ENCODE peak calls at places on chromosomes 4 and X, in eight cellular contexts. One of them, this sample, is unnamed.

GRCh38 chr4:184620208-184620867 is 28.9 kb downstream of the CASP3 start:
- DNase-seq in AG09319: no peak
- DNase-seq in myocyte: no peak
- DNase-seq in NCI-H1105: no peak
- DNase-seq in stimulated activated CD4-positive, alpha-beta T cell treated with anti-CD3 and anti-CD28 coated beads, Interleukin-2, amount 100 ng/mL, for 24 hours: no peak
- DNase-seq in iPS-NIHi11: no peak
- DNase-seq in NCI-H2171: no peak
- DNase-seq in NCI-H1694: no peak
- DNase-seq in this sample: no peak

GRCh38 chrX:154458116-154458953 is at the start of gene PLXNA3:
- DNase-seq in stimulated activated CD4-positive, alpha-beta T cell treated with anti-CD3 and anti-CD28 coated beads, Interleukin-2, amount 100 ng/mL, for 24 hours: peak; percentile 68
- DNase-seq in NCI-H1105: peak; percentile 64
- DNase-seq in NCI-H2171: no peak
- DNase-seq in myocyte: peak; percentile 31
- DNase-seq in iPS-NIHi11: peak; percentile 78
- DNase-seq in AG09319: no peak
- DNase-seq in NCI-H1694: no peak
- DNase-seq in this sample: no peak

GRCh38 chrX:47456080-47456479 is 26.9 kb downstream of the ZNF41 start:
- DNase-seq in myocyte: peak; percentile 81
- DNase-seq in AG09319: no peak
- DNase-seq in NCI-H1694: no peak
- DNase-seq in iPS-NIHi11: no peak
- DNase-seq in NCI-H1105: no peak
- DNase-seq in NCI-H2171: no peak
- DNase-seq in stimulated activated CD4-positive, alpha-beta T cell treated with anti-CD3 and anti-CD28 coated beads, Interleukin-2, amount 100 ng/mL, for 24 hours: no peak
- DNase-seq in this sample: no peak

GRCh38 chrX:38117485-38117884 is 103.2 kb downstream of the SRPX start:
- DNase-seq in myocyte: no peak
- DNase-seq in stimulated activated CD4-positive, alpha-beta T cell treated with anti-CD3 and anti-CD28 coated beads, Interleukin-2, amount 100 ng/mL, for 24 hours: no peak
- DNase-seq in AG09319: no peak
- DNase-seq in iPS-NIHi11: no peak
- DNase-seq in NCI-H1105: no peak
- DNase-seq in NCI-H2171: peak; percentile 83
- DNase-seq in NCI-H1694: peak; percentile 95
- DNase-seq in this sample: peak; percentile 28

GRCh38 chr4:8023696-8024033 is 84.0 kb upstream of the AFAP1 start:
- DNase-seq in myocyte: no peak
- DNase-seq in NCI-H1105: no peak
- DNase-seq in stimulated activated CD4-positive, alpha-beta T cell treated with anti-CD3 and anti-CD28 coated beads, Interleukin-2, amount 100 ng/mL, for 24 hours: no peak
- DNase-seq in AG09319: no peak
- DNase-seq in NCI-H1694: no peak
- DNase-seq in iPS-NIHi11: no peak
- DNase-seq in NCI-H2171: no peak
- DNase-seq in this sample: no peak

GRCh38 chrX:29043751-29044150 is 456.5 kb downstream of the IL1RAPL1 start:
- DNase-seq in AG09319: no peak
- DNase-seq in stimulated activated CD4-positive, alpha-beta T cell treated with anti-CD3 and anti-CD28 coated beads, Interleukin-2, amount 100 ng/mL, for 24 hours: no peak
- DNase-seq in myocyte: no peak
- DNase-seq in NCI-H1105: no peak
- DNase-seq in iPS-NIHi11: no peak
- DNase-seq in NCI-H2171: no peak
- DNase-seq in NCI-H1694: no peak
- DNase-seq in this sample: peak; percentile 73

GRCh38 chr4:109011241-109012031 is 248.6 kb upstream of the ETNPPL start:
- DNase-seq in myocyte: peak; percentile 40
- DNase-seq in NCI-H1694: no peak
- DNase-seq in stimulated activated CD4-positive, alpha-beta T cell treated with anti-CD3 and anti-CD28 coated beads, Interleukin-2, amount 100 ng/mL, for 24 hours: no peak
- DNase-seq in AG09319: no peak
- DNase-seq in NCI-H2171: no peak
- DNase-seq in NCI-H1105: no peak
- DNase-seq in iPS-NIHi11: no peak
- DNase-seq in this sample: no peak

GRCh38 chr4:182238355-182238931 is 4.8 kb upstream of the TENM3 start:
- DNase-seq in AG09319: no peak
- DNase-seq in NCI-H1694: no peak
- DNase-seq in NCI-H2171: no peak
- DNase-seq in stimulated activated CD4-positive, alpha-beta T cell treated with anti-CD3 and anti-CD28 coated beads, Interleukin-2, amount 100 ng/mL, for 24 hours: no peak
- DNase-seq in myocyte: peak; percentile 22
- DNase-seq in NCI-H1105: no peak
- DNase-seq in iPS-NIHi11: peak; percentile 24
- DNase-seq in this sample: no peak

GRCh38 chr4:123505457-123506310 is 109.1 kb downstream of the SPRY1 start:
- DNase-seq in NCI-H2171: peak; percentile 10
- DNase-seq in AG09319: no peak
- DNase-seq in myocyte: peak; percentile 48
- DNase-seq in iPS-NIHi11: peak; percentile 85
- DNase-seq in stimulated activated CD4-positive, alpha-beta T cell treated with anti-CD3 and anti-CD28 coated beads, Interleukin-2, amount 100 ng/mL, for 24 hours: peak; percentile 20
- DNase-seq in NCI-H1105: peak; percentile 28
- DNase-seq in NCI-H1694: no peak
- DNase-seq in this sample: peak; percentile 9

GRCh38 chr4:1502976-1503375 is 96.7 kb upstream of the NKX1-1 start:
- DNase-seq in iPS-NIHi11: peak; percentile 12
- DNase-seq in NCI-H1694: no peak
- DNase-seq in NCI-H2171: no peak
- DNase-seq in AG09319: no peak
- DNase-seq in stimulated activated CD4-positive, alpha-beta T cell treated with anti-CD3 and anti-CD28 coated beads, Interleukin-2, amount 100 ng/mL, for 24 hours: no peak
- DNase-seq in NCI-H1105: no peak
- DNase-seq in myocyte: no peak
- DNase-seq in this sample: no peak

GRCh38 chr4:158025131-158025530 is 147.7 kb downstream of the GASK1B start:
- DNase-seq in NCI-H2171: no peak
- DNase-seq in iPS-NIHi11: peak; percentile 31
- DNase-seq in NCI-H1105: no peak
- DNase-seq in AG09319: no peak
- DNase-seq in stimulated activated CD4-positive, alpha-beta T cell treated with anti-CD3 and anti-CD28 coated beads, Interleukin-2, amount 100 ng/mL, for 24 hours: no peak
- DNase-seq in myocyte: no peak
- DNase-seq in NCI-H1694: no peak
- DNase-seq in this sample: no peak

GRCh38 chr4:169810325-169811323 is 52.9 kb upstream of the HPF1 start:
- DNase-seq in NCI-H1694: peak; percentile 70
- DNase-seq in NCI-H1105: peak; percentile 47
- DNase-seq in myocyte: peak; percentile 90
- DNase-seq in iPS-NIHi11: peak; percentile 74
- DNase-seq in stimulated activated CD4-positive, alpha-beta T cell treated with anti-CD3 and anti-CD28 coated beads, Interleukin-2, amount 100 ng/mL, for 24 hours: no peak
- DNase-seq in NCI-H2171: peak; percentile 8
- DNase-seq in AG09319: peak; percentile 61
- DNase-seq in this sample: no peak

GRCh38 chrX:4043951-4044350 is 330.5 kb upstream of the PRKX start:
- DNase-seq in NCI-H1105: no peak
- DNase-seq in myocyte: no peak
- DNase-seq in NCI-H1694: no peak
- DNase-seq in NCI-H2171: no peak
- DNase-seq in stimulated activated CD4-positive, alpha-beta T cell treated with anti-CD3 and anti-CD28 coated beads, Interleukin-2, amount 100 ng/mL, for 24 hours: no peak
- DNase-seq in iPS-NIHi11: no peak
- DNase-seq in AG09319: no peak
- DNase-seq in this sample: no peak

GRCh38 chr4:71074452-71075299 is 81.2 kb downstream of the DCK start:
- DNase-seq in NCI-H2171: no peak
- DNase-seq in myocyte: peak; percentile 40
- DNase-seq in NCI-H1105: no peak
- DNase-seq in iPS-NIHi11: no peak
- DNase-seq in AG09319: no peak
- DNase-seq in NCI-H1694: no peak
- DNase-seq in stimulated activated CD4-positive, alpha-beta T cell treated with anti-CD3 and anti-CD28 coated beads, Interleukin-2, amount 100 ng/mL, for 24 hours: no peak
- DNase-seq in this sample: no peak

GRCh38 chr4:16113741-16114140 is 29.9 kb upstream of the PROM1 start:
- DNase-seq in iPS-NIHi11: no peak
- DNase-seq in NCI-H1105: no peak
- DNase-seq in myocyte: no peak
- DNase-seq in NCI-H1694: no peak
- DNase-seq in stimulated activated CD4-positive, alpha-beta T cell treated with anti-CD3 and anti-CD28 coated beads, Interleukin-2, amount 100 ng/mL, for 24 hours: no peak
- DNase-seq in AG09319: no peak
- DNase-seq in NCI-H2171: no peak
- DNase-seq in this sample: no peak

GRCh38 chrX:40660381-40660780 is 13.0 kb upstream of the CXorf38 start:
- DNase-seq in NCI-H1694: no peak
- DNase-seq in stimulated activated CD4-positive, alpha-beta T cell treated with anti-CD3 and anti-CD28 coated beads, Interleukin-2, amount 100 ng/mL, for 24 hours: no peak
- DNase-seq in AG09319: no peak
- DNase-seq in myocyte: no peak
- DNase-seq in iPS-NIHi11: no peak
- DNase-seq in NCI-H1105: no peak
- DNase-seq in NCI-H2171: no peak
- DNase-seq in this sample: no peak

GRCh38 chr4:154511990-154512389 is 20.4 kb upstream of the DCHS2 start:
- DNase-seq in myocyte: no peak
- DNase-seq in AG09319: no peak
- DNase-seq in NCI-H2171: no peak
- DNase-seq in NCI-H1694: no peak
- DNase-seq in NCI-H1105: no peak
- DNase-seq in iPS-NIHi11: no peak
- DNase-seq in stimulated activated CD4-positive, alpha-beta T cell treated with anti-CD3 and anti-CD28 coated beads, Interleukin-2, amount 100 ng/mL, for 24 hours: no peak
- DNase-seq in this sample: no peak

GRCh38 chr4:78627046-78627965 is 75.7 kb downstream of the ANXA3 start:
- DNase-seq in NCI-H2171: no peak
- DNase-seq in AG09319: no peak
- DNase-seq in NCI-H1105: no peak
- DNase-seq in myocyte: no peak
- DNase-seq in NCI-H1694: no peak
- DNase-seq in iPS-NIHi11: no peak
- DNase-seq in stimulated activated CD4-positive, alpha-beta T cell treated with anti-CD3 and anti-CD28 coated beads, Interleukin-2, amount 100 ng/mL, for 24 hours: no peak
- DNase-seq in this sample: no peak

GRCh38 chr4:173318648-173319211 is 15.4 kb downstream of the HMGB2 start:
- DNase-seq in stimulated activated CD4-positive, alpha-beta T cell treated with anti-CD3 and anti-CD28 coated beads, Interleukin-2, amount 100 ng/mL, for 24 hours: no peak
- DNase-seq in AG09319: no peak
- DNase-seq in NCI-H1694: peak; percentile 49
- DNase-seq in iPS-NIHi11: no peak
- DNase-seq in NCI-H2171: no peak
- DNase-seq in NCI-H1105: peak; percentile 35
- DNase-seq in myocyte: peak; percentile 61
- DNase-seq in this sample: no peak

GRCh38 chr4:145795535-145795934 is 115.6 kb downstream of the C4orf51 start:
- DNase-seq in NCI-H1105: no peak
- DNase-seq in myocyte: no peak
- DNase-seq in AG09319: no peak
- DNase-seq in iPS-NIHi11: no peak
- DNase-seq in NCI-H2171: no peak
- DNase-seq in NCI-H1694: no peak
- DNase-seq in stimulated activated CD4-positive, alpha-beta T cell treated with anti-CD3 and anti-CD28 coated beads, Interleukin-2, amount 100 ng/mL, for 24 hours: no peak
- DNase-seq in this sample: no peak

GRCh38 chr4:2634014-2634413 is 97.6 kb downstream of the FAM193A start:
- DNase-seq in stimulated activated CD4-positive, alpha-beta T cell treated with anti-CD3 and anti-CD28 coated beads, Interleukin-2, amount 100 ng/mL, for 24 hours: no peak
- DNase-seq in myocyte: peak; percentile 33
- DNase-seq in NCI-H1694: no peak
- DNase-seq in AG09319: no peak
- DNase-seq in NCI-H2171: no peak
- DNase-seq in iPS-NIHi11: no peak
- DNase-seq in NCI-H1105: no peak
- DNase-seq in this sample: no peak